ENCODE peak calls at places on chromosome 20, in seven cellular contexts. U, O, K, W, C, M and L are unnamed samples.
A peak's percentile ranks its signal among the peaks of the same experiment; 100 is the strongest.

GRCh38 chr20:64057628-64058498 is 5.1 kb upstream of the TCEA2 start:
- DNase-seq in U (peak; percentile 92), O (peak; percentile 56), K (peak; percentile 71), W (peak; percentile 86), C (peak; percentile 63), M (peak; percentile 50), L (peak; percentile 25)

GRCh38 chr20:13800728-13801134 is 15.9 kb downstream of the NDUFAF5 start:
- DNase-seq in U (peak; percentile 92), O (peak; percentile 99), K (peak; percentile 99), W (peak; percentile 97), C (no peak), M (no peak), L (peak; percentile 81)

GRCh38 chr20:58691773-58692578 is 624 bp upstream of the NPEPL1 start:
- DNase-seq in U (no peak), O (no peak), K (no peak), W (peak; percentile 83), C (no peak), M (no peak), L (no peak)

GRCh38 chr20:39107741-39108140 is 145.6 kb downstream of the DHX35 start:
- DNase-seq in U (no peak), O (no peak), K (no peak), W (no peak), C (no peak), M (no peak), L (no peak)

GRCh38 chr20:12673352-12673751 is 335.4 kb upstream of the SPTLC3 start:
- DNase-seq in U (no peak), O (no peak), K (no peak), W (no peak), C (no peak), M (no peak), L (no peak)

GRCh38 chr20:4947817-4948559 is 53.3 kb downstream of the SLC23A2 start:
- DNase-seq in U (no peak), O (no peak), K (no peak), W (no peak), C (no peak), M (no peak), L (no peak)

GRCh38 chr20:21266191-21266536 is 37.0 kb upstream of the XRN2 start:
- DNase-seq in U (no peak), O (no peak), K (no peak), W (no peak), C (no peak), M (no peak), L (no peak)

GRCh38 chr20:62971211-62971949 is 18.9 kb downstream of the SLC17A9 start:
- DNase-seq in U (no peak), O (no peak), K (no peak), W (no peak), C (no peak), M (no peak), L (no peak)

GRCh38 chr20:8078528-8078914 is 53.5 kb upstream of the PLCB1 start:
- DNase-seq in U (no peak), O (no peak), K (no peak), W (no peak), C (no peak), M (no peak), L (no peak)

GRCh38 chr20:40564997-40565680 is 123.9 kb downstream of the MAFB start:
- DNase-seq in U (peak; percentile 99), O (no peak), K (no peak), W (no peak), C (no peak), M (no peak), L (peak; percentile 94)

GRCh38 chr20:50471231-50471630 is 39.0 kb upstream of the PTPN1 start:
- DNase-seq in U (no peak), O (peak; percentile 34), K (peak; percentile 18), W (no peak), C (no peak), M (no peak), L (no peak)

GRCh38 chr20:39338977-39339376 is 376.8 kb downstream of the DHX35 start:
- DNase-seq in U (no peak), O (no peak), K (no peak), W (no peak), C (no peak), M (no peak), L (no peak)

GRCh38 chr20:14700641-14700965 is 363.2 kb upstream of the FLRT3 start:
- DNase-seq in U (peak; percentile 28), O (no peak), K (no peak), W (no peak), C (no peak), M (no peak), L (peak; percentile 77)